ENCODE peak calls at places on chromosome 15, in five cellular contexts. V is mucosa of descending colon, W is AG10803, L is GM23338, B is psoas muscle. C is an unnamed sample.

GRCh38 chr15:79598639-79599038 is 166.5 kb downstream of the MINAR1 start:
- DNase-seq in B (no peak), V (no peak), W (no peak), L (no peak), C (no peak)

GRCh38 chr15:95931619-95932018 is 398.9 kb upstream of the NR2F2 start:
- DNase-seq in V (no peak), B (no peak), W (no peak), L (no peak), C (no peak)

GRCh38 chr15:70834999-70835398 is 19.0 kb downstream of the LARP6 start:
- DNase-seq in W (no peak), L (no peak), V (no peak), B (no peak), C (no peak)

GRCh38 chr15:91508633-91509032 is 344.9 kb upstream of the SLCO3A1 start:
- DNase-seq in L (no peak), W (no peak), B (no peak), V (no peak), C (peak)

GRCh38 chr15:100083572-100083971 is 258.2 kb downstream of the ADAMTS17 start:
- DNase-seq in W (no peak), V (no peak), B (no peak), L (no peak), C (no peak)

GRCh38 chr15:75069301-75069925 is 46.0 kb downstream of the PPCDC start:
- DNase-seq in B (no peak), L (no peak), V (no peak), W (no peak), C (no peak)

GRCh38 chr15:61201322-61201721 is 27.8 kb downstream of the RORA start:
- DNase-seq in L (no peak), B (no peak), W (no peak), V (no peak), C (no peak)

GRCh38 chr15:92631721-92632120 is 23.9 kb downstream of the FAM174B start:
- DNase-seq in W (no peak), V (no peak), B (no peak), L (no peak), C (no peak)

GRCh38 chr15:83268147-83268546 is 16.3 kb downstream of the BNC1 start:
- DNase-seq in V (no peak), L (no peak), W (no peak), B (no peak), C (no peak)

GRCh38 chr15:91104111-91104510 is 4.1 kb downstream of the SV2B start:
- DNase-seq in L (no peak), W (no peak), V (no peak), B (peak), C (no peak)

GRCh38 chr15:78399081-78399480 is 38.9 kb upstream of the IREB2 start:
- DNase-seq in W (peak), B (no peak), L (no peak), V (no peak), C (peak)

GRCh38 chr15:90101130-90101968 is 919 bp downstream of the IDH2 start:
- DNase-seq in B (peak), V (peak), L (peak), W (peak), C (peak)

GRCh38 chr15:43939070-43939469 is 112.3 kb downstream of the WDR76 start:
- DNase-seq in L (peak), W (no peak), B (no peak), V (no peak), C (no peak)

GRCh38 chr15:89374116-89375004 is 39.7 kb upstream of the POLG start:
- DNase-seq in B (no peak), L (peak), W (no peak), V (no peak), C (no peak)

GRCh38 chr15:76575177-76576078 is 238.9 kb downstream of the ISL2 start:
- DNase-seq in W (no peak), L (no peak), V (no peak), B (no peak), C (no peak)

GRCh38 chr15:72584006-72584405 is 70.5 kb upstream of the GOLGA6B start:
- DNase-seq in L (peak), W (peak), B (no peak), V (no peak), C (no peak)

GRCh38 chr15:91849749-91850161 is 3.8 kb upstream of the SLCO3A1 start:
- DNase-seq in V (no peak), L (peak), B (no peak), W (peak), C (peak)

GRCh38 chr15:96232335-96232734 is 98.2 kb upstream of the NR2F2 start:
- DNase-seq in L (no peak), W (no peak), B (no peak), V (no peak), C (no peak)

GRCh38 chr15:53910236-53910849 is 67.9 kb upstream of the UNC13C start:
- DNase-seq in W (no peak), B (no peak), L (no peak), V (peak), C (no peak)

GRCh38 chr15:101324513-101325177 is 29.6 kb upstream of the SNRPA1 start:
- DNase-seq in B (no peak), V (no peak), L (no peak), W (no peak), C (no peak)

GRCh38 chr15:77111813-77112212 is 40.9 kb upstream of the TSPAN3 start:
- DNase-seq in W (no peak), L (no peak), V (no peak), B (no peak), C (no peak)

GRCh38 chr15:61169904-61170695 is 59.0 kb downstream of the RORA start:
- DNase-seq in W (no peak), L (peak), V (no peak), B (no peak), C (no peak)

GRCh38 chr15:97683816-97684215 is 276.7 kb upstream of the ARRDC4 start:
- DNase-seq in B (no peak), W (no peak), L (no peak), V (no peak), C (no peak)

GRCh38 chr15:90264649-90265048 is 823 bp upstream of the NGRN start:
- DNase-seq in W (no peak), V (peak), B (no peak), L (no peak), C (no peak)

GRCh38 chr15:29802411-29802810 is 19.9 kb downstream of the TJP1 start:
- DNase-seq in L (no peak), W (no peak), V (no peak), B (no peak), C (no peak)

GRCh38 chr15:75928680-75929608 is 25.3 kb downstream of the FBXO22 start:
- DNase-seq in V (no peak), W (no peak), L (peak), B (no peak), C (peak)

GRCh38 chr15:44698651-44699050 is 12.5 kb downstream of the PATL2 start:
- DNase-seq in L (no peak), V (no peak), W (no peak), B (no peak), C (no peak)

GRCh38 chr15:70617076-70617910 is 146.1 kb downstream of the UACA start:
- DNase-seq in V (no peak), L (no peak), W (peak), B (no peak), C (peak)

GRCh38 chr15:39034816-39035215 is 470.2 kb upstream of the RASGRP1 start:
- DNase-seq in V (no peak), L (no peak), W (peak), B (no peak), C (no peak)

GRCh38 chr15:29128671-29129070 is 141.0 kb downstream of the NSMCE3 start:
- DNase-seq in W (no peak), B (no peak), L (no peak), V (peak), C (no peak)

GRCh38 chr15:78804391-78804792 is 6.9 kb downstream of the ADAMTS7 start:
- DNase-seq in V (no peak), L (peak), B (no peak), W (no peak), C (no peak)

GRCh38 chr15:32718082-32718821 is 448 bp downstream of the GREM1 start:
- DNase-seq in V (peak), B (no peak), L (peak), W (no peak), C (peak)

GRCh38 chr15:97692317-97693015 is 268.0 kb upstream of the ARRDC4 start:
- DNase-seq in B (no peak), L (no peak), W (no peak), V (no peak), C (no peak)

GRCh38 chr15:40984963-40985362 is 31.7 kb downstream of the CHAC1 start:
- DNase-seq in L (no peak), V (no peak), W (peak), B (no peak), C (peak)

GRCh38 chr15:40981186-40981585 is 27.9 kb downstream of the CHAC1 start:
- DNase-seq in W (no peak), B (no peak), V (no peak), L (no peak), C (no peak)

GRCh38 chr15:40984406-40984805 is 31.1 kb downstream of the CHAC1 start:
- DNase-seq in V (no peak), W (no peak), L (no peak), B (no peak), C (no peak)

GRCh38 chr15:40985541-40986330 is 32.5 kb downstream of the CHAC1 start:
- DNase-seq in L (no peak), W (peak), B (no peak), V (no peak), C (peak)

DNA sequence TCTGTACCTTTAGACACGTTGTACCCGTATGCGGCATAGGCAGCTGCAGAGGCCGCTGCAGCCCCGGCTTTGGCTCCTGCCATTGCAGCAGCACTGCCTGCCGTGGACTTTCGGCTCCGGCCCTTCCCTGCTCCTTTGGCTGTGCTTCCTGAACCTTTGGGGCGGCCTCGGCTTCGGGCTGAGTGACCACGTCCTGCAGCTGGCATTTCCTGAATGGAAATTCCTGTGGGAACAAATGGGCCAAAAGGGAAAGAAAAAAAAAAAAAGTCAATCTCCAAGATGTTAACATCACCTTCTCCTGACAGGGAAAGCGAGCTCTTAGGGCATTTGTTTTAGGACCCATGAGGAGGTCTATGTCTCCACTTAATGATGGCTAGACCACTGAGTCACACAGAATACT is 29.6 kb downstream of the CHAC1 start:
- DNase-seq in L (no peak), B (no peak), V (no peak), W (peak), C (peak)
- TF ChIP-seq CTCF in L (no peak), B (no peak), V (no peak), W (no peak), C (no peak)

DNA sequence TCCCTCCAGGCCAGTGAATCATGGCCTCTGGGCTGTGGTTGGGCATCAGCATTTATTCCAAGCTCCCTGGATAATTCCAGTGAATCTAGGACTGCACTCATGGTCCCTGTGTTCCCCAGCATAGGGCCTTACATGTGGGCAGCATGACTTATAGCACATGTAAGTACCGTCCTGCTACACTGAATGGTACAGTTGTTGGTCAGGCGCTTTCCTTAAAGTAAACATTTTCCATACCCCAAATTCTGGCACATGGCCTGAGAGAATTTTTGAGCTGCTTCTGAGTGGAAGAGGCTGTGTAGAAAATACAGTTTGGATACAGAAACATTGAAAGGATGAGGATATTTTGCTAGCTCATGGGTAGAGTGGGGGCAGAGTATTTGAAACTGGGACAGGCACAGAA is 27.5 kb downstream of the CORO2B start:
- DNase-seq in V (no peak), L (no peak), W (no peak), B (no peak), C (peak)
- H3K4me3 ChIP-seq in V (no peak), L (no peak), W (no peak), B (no peak), C (no peak)

GRCh38 chr15:52348056-52348745 is 52.6 kb upstream of the MYO5C start:
- DNase-seq in W (peak), B (no peak), V (no peak), L (no peak), C (peak)

GRCh38 chr15:52344592-52344991 is 49.0 kb upstream of the MYO5C start:
- DNase-seq in V (no peak), B (no peak), W (no peak), L (no peak), C (no peak)

GRCh38 chr15:52350423-52350822 is 54.8 kb upstream of the MYO5C start:
- DNase-seq in W (no peak), B (no peak), L (peak), V (no peak), C (no peak)

GRCh38 chr15:52351206-52351907 is 55.8 kb upstream of the MYO5C start:
- DNase-seq in B (no peak), W (peak), L (no peak), V (no peak), C (peak)

GRCh38 chr15:52349062-52349700 is 53.6 kb upstream of the MYO5C start:
- DNase-seq in V (no peak), L (no peak), B (no peak), W (peak), C (peak)
- TF ChIP-seq CTCF in V (no peak), L (no peak), B (no peak), W (peak), C (no peak)

DNA sequence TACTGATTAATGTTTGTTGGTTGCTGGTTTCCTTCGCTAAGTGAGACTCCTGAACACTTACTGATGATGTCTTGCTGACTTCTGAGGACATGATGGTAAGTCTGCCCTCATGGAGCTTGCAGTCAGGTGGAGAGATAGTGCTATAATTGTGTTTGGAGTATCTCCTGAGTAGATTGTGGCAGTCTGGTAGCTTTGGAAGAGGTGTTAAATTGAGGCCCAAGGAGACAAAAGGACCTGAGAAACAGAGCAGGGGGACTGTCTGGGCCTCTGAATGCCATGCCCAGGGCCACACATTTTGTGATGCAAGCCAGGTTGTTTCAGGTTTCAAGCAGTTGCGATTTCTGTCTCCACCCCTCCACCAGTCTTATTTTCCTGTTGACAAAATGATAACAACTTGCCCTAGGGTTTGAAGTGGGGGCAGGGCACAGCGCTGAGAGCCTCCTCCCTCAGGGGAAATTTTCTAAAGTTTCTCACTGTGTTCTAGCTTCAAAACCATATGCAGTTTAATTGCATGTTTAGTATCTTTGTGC is 16.7 kb downstream of the SMAD3 start:
- DNase-seq in L (no peak), V (peak), W (no peak), B (no peak), C (peak)
- H3K4me3 ChIP-seq in L (no peak), V (no peak), W (no peak), B (no peak), C (no peak)